ENCODE peak calls at places on chromosomes 3 and 15, in four cellular contexts. U, C, G and W are unnamed samples.

GRCh38 chr3:108090066-108090700 is 648 bp downstream of the CD47 start:
- DNase-seq in U (peak; percentile 75), C (peak; percentile 48), G (peak; percentile 34), W (peak; percentile 46)

GRCh38 chr3:52679139-52679538 is 6.6 kb downstream of the PBRM1 start:
- DNase-seq in U (no peak), C (no peak), G (no peak), W (no peak)

GRCh38 chr15:68582236-68582635 is 3.4 kb downstream of the CORO2B start:
- DNase-seq in U (no peak), C (no peak), G (no peak), W (no peak)

GRCh38 chr15:90024406-90024805 is 23.3 kb downstream of the ZNF710 start:
- DNase-seq in U (no peak), C (no peak), G (no peak), W (no peak)

GRCh38 chr3:161913786-161914389 is 417.3 kb downstream of the OTOL1 start:
- DNase-seq in U (no peak), C (no peak), G (peak; percentile 81), W (no peak)

GRCh38 chr3:45479627-45480026 is 91.3 kb downstream of the LARS2 start:
- DNase-seq in U (no peak), C (no peak), G (peak; percentile 78), W (peak; percentile 51)

GRCh38 chr3:126557761-126558160 is 971 bp downstream of the C3orf22 start:
- DNase-seq in U (no peak), C (no peak), G (no peak), W (no peak)

GRCh38 chr15:64909546-64909945 is 2.2 kb upstream of the ANKDD1A start:
- DNase-seq in U (no peak), C (no peak), G (no peak), W (no peak)

GRCh38 chr3:60552581-60552980 is 698.7 kb downstream of the FHIT start:
- DNase-seq in U (no peak), C (no peak), G (no peak), W (no peak)

GRCh38 chr3:69294014-69294771 is 91.7 kb downstream of the FRMD4B start:
- DNase-seq in U (no peak), C (no peak), G (peak; percentile 64), W (peak; percentile 77)

GRCh38 chr3:52395503-52395865 is 49.4 kb downstream of the SEMA3G start:
- DNase-seq in U (no peak), C (no peak), G (no peak), W (no peak)

GRCh38 chr3:172103724-172104123 is 64.3 kb downstream of the FNDC3B start:
- DNase-seq in U (no peak), C (no peak), G (no peak), W (peak; percentile 75)

GRCh38 chr3:143565943-143566342 is 282.3 kb downstream of the SLC9A9 start:
- DNase-seq in U (no peak), C (no peak), G (no peak), W (no peak)

GRCh38 chr15:40739042-40739441 is 16.0 kb downstream of the RMDN3 start:
- DNase-seq in U (peak; percentile 80), C (no peak), G (no peak), W (no peak)

GRCh38 chr15:62786123-62786825 is 256.3 kb upstream of the TPM1 start:
- DNase-seq in U (no peak), C (no peak), G (no peak), W (no peak)

GRCh38 chr15:94098877-94099606 is 132.3 kb upstream of the MCTP2 start:
- DNase-seq in U (no peak), C (no peak), G (no peak), W (no peak)

GRCh38 chr3:159733194-159733860 is 255.3 kb upstream of the IL12A start:
- DNase-seq in U (no peak), C (peak; percentile 33), G (peak; percentile 68), W (no peak)

GRCh38 chr3:133944641-133945441 is 49.2 kb upstream of the RAB6B start:
- DNase-seq in U (no peak), C (no peak), G (peak; percentile 69), W (peak; percentile 46)

GRCh38 chr3:77825045-77825827 is 785.3 kb downstream of the ROBO2 start:
- DNase-seq in U (no peak), C (no peak), G (peak; percentile 99), W (peak; percentile 94)

GRCh38 chr3:194561306-194561974 is 71.8 kb downstream of the TMEM44 start:
- DNase-seq in U (no peak), C (no peak), G (peak; percentile 67), W (peak; percentile 69)

GRCh38 chr15:71786673-71787072 is 23.7 kb upstream of the NR2E3 start:
- DNase-seq in U (no peak), C (no peak), G (no peak), W (no peak)

GRCh38 chr3:13705051-13705450 is 156.1 kb downstream of the FBLN2 start:
- DNase-seq in U (no peak), C (no peak), G (no peak), W (no peak)

GRCh38 chr3:8239718-8240698 is 261.6 kb upstream of the LMCD1 start:
- DNase-seq in U (peak; percentile 74), C (peak; percentile 70), G (peak; percentile 66), W (peak; percentile 18)

GRCh38 chr3:46566040-46566631 is at the start of gene LRRC2:
- DNase-seq in U (peak; percentile 72), C (peak; percentile 55), G (peak; percentile 49), W (peak; percentile 19)

GRCh38 chr15:29988689-29989088 is 94.1 kb upstream of the GOLGA8J start:
- DNase-seq in U (no peak), C (no peak), G (no peak), W (no peak)

GRCh38 chr3:145094355-145094941 is 1066.5 kb downstream of the PLOD2 start:
- DNase-seq in U (peak; percentile 76), C (peak; percentile 48), G (peak; percentile 55), W (no peak)

GRCh38 chr3:72997421-72997961 is 880 bp downstream of the PPP4R2 start:
- DNase-seq in U (peak; percentile 75), C (peak; percentile 65), G (peak; percentile 68), W (peak; percentile 12)

GRCh38 chr3:147398841-147399534 is 7.4 kb downstream of the ZIC4 start:
- DNase-seq in U (no peak), C (no peak), G (peak; percentile 44), W (no peak)

GRCh38 chr15:40307421-40308165 is at the start of gene PLCB2:
- DNase-seq in U (peak; percentile 68), C (no peak), G (no peak), W (no peak)

GRCh38 chr15:81176291-81176893 is 20.3 kb upstream of the IL16 start:
- DNase-seq in U (peak; percentile 28), C (no peak), G (no peak), W (no peak)

GRCh38 chr3:189824629-189825312 is 193.6 kb downstream of the TP63 start:
- DNase-seq in U (no peak), C (no peak), G (peak; percentile 91), W (peak; percentile 36)

GRCh38 chr3:113758389-113759029 is 11.7 kb downstream of the ATP6V1A start:
- DNase-seq in U (no peak), C (no peak), G (no peak), W (no peak)

GRCh38 chr3:154955907-154956533 is 124.1 kb upstream of the MME start:
- DNase-seq in U (no peak), C (no peak), G (no peak), W (no peak)

GRCh38 chr15:33101036-33101435 is 93.5 kb downstream of the FMN1 start:
- DNase-seq in U (no peak), C (no peak), G (no peak), W (no peak)

GRCh38 chr15:99423186-99424130 is 142.3 kb upstream of the MEF2A start:
- DNase-seq in U (no peak), C (no peak), G (no peak), W (no peak)

GRCh38 chr3:128794067-128794768 is 68.2 kb downstream of the RAB7A start:
- DNase-seq in U (no peak), C (no peak), G (peak; percentile 47), W (no peak)

GRCh38 chr15:60074181-60074885 is 70.2 kb downstream of the FOXB1 start:
- DNase-seq in U (no peak), C (no peak), G (peak; percentile 63), W (no peak)

GRCh38 chr15:60076055-60076454 is 71.9 kb downstream of the FOXB1 start:
- DNase-seq in U (no peak), C (no peak), G (no peak), W (no peak)

GRCh38 chr15:60065951-60066350 is 61.8 kb downstream of the FOXB1 start:
- DNase-seq in U (no peak), C (no peak), G (no peak), W (no peak)

GRCh38 chr15:60073441-60073840 is 69.3 kb downstream of the FOXB1 start:
- DNase-seq in U (no peak), C (no peak), G (no peak), W (no peak)

GRCh38 chr15:60070838-60071493 is 66.9 kb downstream of the FOXB1 start:
- DNase-seq in U (no peak), C (no peak), G (peak; percentile 89), W (peak; percentile 70)
- H3K4me2 ChIP-seq in U (no peak overlapping the region), C (no peak overlapping the region), G (peak overlapping the region; percentile 47), W (peak overlapping the region; percentile 31)

DNA sequence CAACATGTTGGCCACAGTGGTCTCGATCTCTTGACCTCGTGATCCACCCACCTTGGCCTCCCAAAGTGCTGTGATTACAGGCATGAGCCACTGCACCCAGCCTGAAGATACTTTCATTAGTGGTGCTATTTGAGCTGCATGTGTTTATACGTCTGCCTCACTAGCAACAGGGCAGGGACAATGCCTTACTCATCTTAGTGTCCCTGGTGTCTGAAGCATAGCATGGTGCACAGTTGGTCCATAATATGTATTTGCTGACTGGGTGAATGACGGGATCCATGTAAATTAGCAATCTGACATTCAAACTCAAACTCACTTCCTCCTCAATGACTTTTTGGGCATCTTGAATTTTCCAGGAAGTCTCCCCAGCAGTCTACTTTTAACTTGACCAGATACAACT is 3.1 kb upstream of the LDHAL6B start:
- DNase-seq in U (no peak), C (no peak), G (no peak), W (no peak)
- H3F3A ChIP-seq in U (no peaks in the 10 kb centered on the region), C (no peaks in the 10 kb centered on the region), G (no peaks in the 10 kb centered on the region), W (peaks cover 6% of the 10 kb centered on the region)

GRCh38 chr15:43085921-43086320 is 19.9 kb downstream of the UBR1 start:
- DNase-seq in U (no peak), C (no peak), G (peak; percentile 4), W (no peak)

GRCh38 chr15:43091859-43092258 is 14.0 kb downstream of the UBR1 start:
- DNase-seq in U (no peak), C (no peak), G (no peak), W (no peak)

GRCh38 chr15:43082509-43082908 is 23.3 kb downstream of the UBR1 start:
- DNase-seq in U (no peak), C (no peak), G (no peak), W (no peak)

GRCh38 chr15:43081283-43081682 is 24.6 kb downstream of the UBR1 start:
- DNase-seq in U (no peak), C (no peak), G (no peak), W (no peak)

GRCh38 chr15:43086551-43086950 is 19.3 kb downstream of the UBR1 start:
- DNase-seq in U (peak; percentile 7), C (no peak), G (no peak), W (no peak)
- H3K4me2 ChIP-seq in U (no peak overlapping the region), C (no peak overlapping the region), G (no peak overlapping the region), W (no peak overlapping the region)

GRCh38 chr3:146129750-146130149 is 31.2 kb downstream of the PLOD2 start:
- DNase-seq in U (no peak), C (no peak), G (no peak), W (no peak)

GRCh38 chr3:146134348-146135117 is 26.5 kb downstream of the PLOD2 start:
- DNase-seq in U (peak; percentile 73), C (no peak), G (no peak), W (no peak)

GRCh38 chr3:146130881-146131371 is 30.1 kb downstream of the PLOD2 start:
- DNase-seq in U (no peak), C (no peak), G (no peak), W (no peak)

GRCh38 chr3:146133436-146133835 is 27.5 kb downstream of the PLOD2 start:
- DNase-seq in U (no peak), C (no peak), G (no peak), W (no peak)

GRCh38 chr3:146131616-146132410 is 29.2 kb downstream of the PLOD2 start:
- DNase-seq in U (no peak), C (no peak), G (peak; percentile 71), W (no peak)
- H3F3A ChIP-seq in U (no peaks in the 10 kb centered on the region), C (no peaks in the 10 kb centered on the region), G (no peaks in the 10 kb centered on the region), W (no peaks in the 10 kb centered on the region)